ENCODE peak calls at places on chromosome 19, in eight cellular contexts. H is tibial nerve, V is OCI-LY7, W is IMR-90, C is keratinocyte, R is cardiac muscle cell, E is heart left ventricle, D is tibial artery. S is an unnamed sample. For H3K36me3, the result is how much of the 10 kb centered on the place peaks cover.

GRCh38 chr19:51259348-51260245 is 8.7 kb downstream of the SIGLECL1 start:
- DNase-seq in H (peak), V (peak), W (peak), C (no peak), R (peak), E (no peak), D (peak), S (no peak)

GRCh38 chr19:48797103-48797502 is 13.7 kb downstream of the BCAT2 start:
- DNase-seq in H (no peak), V (no peak), W (no peak), C (no peak), R (no peak), E (no peak), D (no peak), S (no peak)

GRCh38 chr19:32471095-32471494 is 65.5 kb downstream of the DPY19L3 start:
- DNase-seq in H (no peak), V (no peak), W (no peak), C (no peak), R (no peak), E (peak), D (no peak), S (no peak)

GRCh38 chr19:33616346-33616745 is 5.4 kb upstream of the CHST8 start:
- DNase-seq in H (no peak), V (no peak), W (no peak), C (no peak), R (no peak), E (no peak), D (no peak), S (no peak)

GRCh38 chr19:50817941-50818858 is 5.4 kb downstream of the KLK1 start:
- DNase-seq in H (no peak), V (peak), W (no peak), C (no peak), R (peak), E (peak), D (no peak), S (peak)

GRCh38 chr19:41957838-41958366 is 1.2 kb downstream of the RABAC1 start:
- DNase-seq in H (peak), V (peak), W (peak), C (peak), R (peak), E (peak), D (peak), S (peak)

GRCh38 chr19:39246951-39247669 is 1.5 kb downstream of the IFNL4 start:
- DNase-seq in H (no peak), V (no peak), W (no peak), C (no peak), R (peak), E (no peak), D (no peak), S (peak)

GRCh38 chr19:10611907-10612306 is 13.4 kb upstream of the SLC44A2 start:
- DNase-seq in H (no peak), V (no peak), W (no peak), C (no peak), R (no peak), E (no peak), D (no peak), S (no peak)

GRCh38 chr19:38049105-38049649 is 142.2 kb downstream of the SIPA1L3 start:
- DNase-seq in H (no peak), V (peak), W (no peak), C (no peak), R (peak), E (no peak), D (no peak), S (no peak)

GRCh38 chr19:33347300-33347699 is 26.2 kb upstream of the CEBPG start:
- DNase-seq in H (no peak), V (no peak), W (no peak), C (no peak), R (no peak), E (no peak), D (no peak), S (no peak)

GRCh38 chr19:16594681-16595091 is 22.5 kb upstream of the SLC35E1 start:
- DNase-seq in H (no peak), V (no peak), W (no peak), C (no peak), R (no peak), E (no peak), D (no peak), S (no peak)

GRCh38 chr19:996051-996838 is 4.0 kb upstream of the GRIN3B start:
- DNase-seq in H (no peak), V (no peak), W (peak), C (no peak), R (peak), E (no peak), D (no peak), S (no peak)

GRCh38 chr19:1762243-1763140 is 9.2 kb downstream of the ONECUT3 start:
- DNase-seq in H (no peak), V (no peak), W (no peak), C (no peak), R (no peak), E (no peak), D (no peak), S (no peak)

GRCh38 chr19:34336781-34337271 is 28.2 kb upstream of the GPI start:
- DNase-seq in H (peak), V (peak), W (peak), C (no peak), R (peak), E (no peak), D (no peak), S (no peak)

GRCh38 chr19:1214862-1215731 is 9.5 kb downstream of the STK11 start:
- DNase-seq in H (no peak), V (no peak), W (no peak), C (no peak), R (no peak), E (peak), D (peak), S (peak)

GRCh38 chr19:13091400-13092161 is 11.1 kb downstream of the LYL1 start:
- DNase-seq in H (peak), V (no peak), W (peak), C (no peak), R (peak), E (peak), D (peak), S (no peak)

GRCh38 chr19:31315621-31316011 is 33.6 kb downstream of the TSHZ3 start:
- DNase-seq in H (no peak), V (no peak), W (no peak), C (no peak), R (no peak), E (no peak), D (no peak), S (no peak)

GRCh38 chr19:14440049-14440448 is 6.9 kb downstream of the PKN1 start:
- DNase-seq in H (peak), V (peak), W (no peak), C (no peak), R (no peak), E (peak), D (peak), S (peak)
- H3K4me3 ChIP-seq in H (no peak), V (peak), W (no peak), C (no peak), R (no peak), E (peak), D (peak), S (peak)

GRCh38 chr19:47377801-47378200 is 28.7 kb downstream of the DHX34 start:
- DNase-seq in H (no peak), V (no peak), W (no peak), C (no peak), R (no peak), E (no peak), D (no peak), S (no peak)
- H3K36me3 ChIP-seq in H (under half), V (half or more), W (half or more), C (under half), R (under half), E (half or more), D (half or more), S (half or more)

GRCh38 chr19:46614114-46614701 is 10.7 kb downstream of the PTGIR start:
- DNase-seq in H (peak), V (peak), W (peak), C (no peak), R (peak), E (peak), D (peak), S (peak)
- TF ChIP-seq CTCF in H (peak), V (peak), W (peak), C (peak), R (peak), E (peak), D (peak), S (peak)

DNA sequence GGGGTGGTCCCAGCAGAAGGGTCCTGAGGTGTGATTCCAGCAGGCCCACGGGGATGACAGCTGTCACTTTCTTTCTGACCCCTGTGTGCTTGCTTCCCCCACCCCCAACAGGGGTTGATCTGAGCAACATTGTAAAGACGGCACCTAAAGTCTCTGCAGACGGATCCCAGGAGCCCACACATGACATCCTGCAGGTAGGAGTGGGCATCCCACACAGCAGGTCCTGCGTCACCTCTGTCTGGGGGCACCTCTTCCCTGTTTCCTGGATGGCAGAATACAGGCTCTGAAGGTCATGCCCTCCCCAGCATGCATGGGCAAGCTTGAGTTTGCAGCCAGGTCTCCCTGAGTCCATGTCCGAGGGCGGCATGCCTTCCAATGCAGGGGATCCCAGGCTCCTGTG is 10.5 kb downstream of the ARMC6 start:
- DNase-seq in H (no peak), V (no peak), W (no peak), C (no peak), R (no peak), E (no peak), D (no peak), S (no peak)
- H3K4me3 ChIP-seq in H (no peak), V (no peak), W (no peak), C (no peak), R (no peak), E (no peak), D (no peak), S (no peak)

GRCh38 chr19:52269338-52270261 is at the start of gene ZNF766:
- DNase-seq in H (peak), V (peak), W (peak), C (peak), R (peak), E (peak), D (peak), S (peak)

GRCh38 chr19:52270266-52270885 is 989 bp downstream of the ZNF766 start:
- DNase-seq in H (no peak), V (no peak), W (peak), C (no peak), R (no peak), E (peak), D (no peak), S (no peak)

GRCh38 chr19:52274191-52274590 is 4.8 kb downstream of the ZNF766 start:
- DNase-seq in H (no peak), V (no peak), W (no peak), C (no peak), R (no peak), E (no peak), D (no peak), S (no peak)

GRCh38 chr19:52277471-52277870 is 8.1 kb downstream of the ZNF766 start:
- DNase-seq in H (no peak), V (no peak), W (no peak), C (no peak), R (no peak), E (no peak), D (no peak), S (no peak)

DNA sequence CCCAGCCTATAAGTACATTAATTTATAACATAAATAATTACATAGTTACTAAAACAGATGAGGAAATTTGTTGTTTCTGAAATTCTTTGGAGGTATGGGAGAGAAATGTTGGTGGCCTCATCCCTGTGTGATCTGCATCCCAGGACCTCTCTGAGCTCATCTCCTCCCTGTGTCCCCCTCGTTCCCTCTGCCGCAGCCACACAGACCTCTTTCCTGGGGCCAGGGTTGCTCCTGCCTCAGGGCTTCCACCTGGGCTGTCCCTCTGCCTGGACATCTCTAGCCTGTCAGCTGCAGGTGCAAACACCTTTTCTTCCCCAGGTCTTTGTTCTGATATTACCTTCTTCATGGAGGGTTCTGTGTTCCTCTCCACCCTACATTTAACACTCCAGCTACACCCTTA is 3.9 kb downstream of the ZNF766 start:
- DNase-seq in H (no peak), V (no peak), W (no peak), C (no peak), R (no peak), E (no peak), D (no peak), S (no peak)
- H3K36me3 ChIP-seq in H (under half), V (half or more), W (under half), C (under half), R (under half), E (under half), D (under half), S (under half)

GRCh38 chr19:57947419-57948134 is at the start of gene ZNF256:
- DNase-seq in H (peak), V (peak), W (peak), C (peak), R (peak), E (peak), D (peak), S (peak)
- TF ChIP-seq CTCF in H (peak), V (peak), W (peak), C (peak), R (peak), E (peak), D (peak), S (peak)

GRCh38 chr19:6577410-6578125 is 13.4 kb downstream of the CD70 start:
- DNase-seq in H (no peak), V (peak), W (no peak), C (peak), R (no peak), E (no peak), D (no peak), S (no peak)
- H3K4me3 ChIP-seq in H (no peak), V (peak), W (no peak), C (no peak), R (no peak), E (no peak), D (no peak), S (no peak)

DNA sequence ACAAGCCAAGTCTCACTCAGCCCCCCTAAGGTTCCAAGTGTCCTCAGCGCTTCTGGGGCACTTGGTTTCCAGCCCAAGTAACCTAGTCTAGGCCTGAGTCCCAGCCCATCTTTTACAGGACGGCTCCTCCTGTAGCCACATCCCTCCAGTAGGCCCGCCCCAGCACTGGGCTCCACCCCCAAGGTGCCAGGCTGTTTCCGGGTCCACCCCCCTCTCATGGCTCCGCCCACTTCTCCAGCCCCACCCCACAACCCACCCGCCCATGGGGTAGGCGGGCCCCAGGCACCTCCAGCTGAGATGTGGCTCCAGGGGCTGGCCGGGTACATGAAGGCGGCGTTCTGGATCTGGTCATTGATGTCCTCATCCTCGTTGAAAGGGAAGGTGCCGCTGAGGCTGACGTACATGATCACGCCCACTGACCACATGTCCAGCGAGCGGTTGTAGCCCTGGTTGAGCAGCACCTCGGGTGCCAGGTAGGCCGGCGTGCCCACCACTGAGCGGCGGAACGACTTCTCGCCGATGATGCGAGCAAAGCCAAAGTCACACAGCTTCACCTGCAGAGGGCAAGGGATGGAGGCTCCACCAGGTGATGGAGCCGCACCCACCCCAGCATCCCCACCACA is 17.2 kb upstream of the DACT3 start:
- DNase-seq in H (no peak), V (peak), W (no peak), C (no peak), R (no peak), E (no peak), D (no peak), S (no peak)
- H3K36me3 ChIP-seq in H (under half), V (half or more), W (half or more), C (under half), R (under half), E (half or more), D (half or more), S (half or more)